ENCODE peak calls at places on chromosomes 12 and 14, in four cellular contexts. C, P, D and T are unnamed samples. For H3K9me3, the result is how much of the 10 kb centered on the place peaks cover.

GRCh38 chr14:23066855-23067744 is 9.8 kb upstream of the CDH24 start:
- DNase-seq in C (no peak), P (no peak), D (no peak), T (no peak)

GRCh38 chr12:110704750-110705149 is 15.8 kb upstream of the HVCN1 start:
- DNase-seq in C (no peak), P (peak), D (no peak), T (no peak)

GRCh38 chr12:13386269-13387039 is 189.9 kb downstream of the EMP1 start:
- DNase-seq in C (no peak), P (no peak), D (no peak), T (no peak)

GRCh38 chr14:30417999-30418398 is 141.0 kb upstream of the G2E3 start:
- DNase-seq in C (no peak), P (no peak), D (no peak), T (no peak)

GRCh38 chr12:92242917-92243316 is 97.3 kb upstream of the BTG1 start:
- DNase-seq in C (no peak), P (peak), D (no peak), T (no peak)

GRCh38 chr12:96427269-96427729 is 27.1 kb upstream of the CDK17 start:
- DNase-seq in C (peak), P (peak), D (no peak), T (peak)

GRCh38 chr14:58354817-58355216 is 40.9 kb upstream of the TOMM20L start:
- DNase-seq in C (no peak), P (no peak), D (no peak), T (no peak)

GRCh38 chr12:90368081-90368480 is 586.9 kb downstream of the CCER1 start:
- DNase-seq in C (no peak), P (no peak), D (no peak), T (no peak)

GRCh38 chr12:15558915-15559528 is 230.2 kb downstream of the EPS8 start:
- DNase-seq in C (no peak), P (no peak), D (no peak), T (no peak)

GRCh38 chr12:71125515-71125914 is 32.3 kb downstream of the TSPAN8 start:
- DNase-seq in C (no peak), P (no peak), D (no peak), T (no peak)

GRCh38 chr14:21039585-21040369 is 2.4 kb upstream of the RNASE7 start:
- DNase-seq in C (no peak), P (peak), D (peak), T (no peak)

GRCh38 chr12:47894068-47894467 is 10.7 kb downstream of the VDR start:
- DNase-seq in C (no peak), P (no peak), D (no peak), T (no peak)

GRCh38 chr12:124792961-124793441 is 70.7 kb downstream of the SCARB1 start:
- DNase-seq in C (no peak), P (no peak), D (no peak), T (no peak)

GRCh38 chr12:95836630-95837239 is 22.0 kb upstream of the SNRPF start:
- DNase-seq in C (no peak), P (peak), D (no peak), T (no peak)

GRCh38 chr12:52010152-52010622 is 3.4 kb downstream of the TAMALIN start:
- DNase-seq in C (peak), P (peak), D (no peak), T (no peak)

GRCh38 chr12:13152281-13152680 is 44.2 kb upstream of the EMP1 start:
- DNase-seq in C (peak), P (no peak), D (no peak), T (no peak)

GRCh38 chr14:60951781-60952435 is 29.0 kb downstream of the TRMT5 start:
- DNase-seq in C (no peak), P (no peak), D (no peak), T (no peak)

GRCh38 chr12:57389033-57389432 is 41.8 kb downstream of the R3HDM2 start:
- DNase-seq in C (no peak), P (no peak), D (no peak), T (peak)

GRCh38 chr14:64704743-64705405 is 650 bp downstream of the PLEKHG3 start:
- DNase-seq in C (peak), P (peak), D (no peak), T (no peak)

GRCh38 chr12:119195256-119195655 is 16.5 kb downstream of the HSPB8 start:
- DNase-seq in C (no peak), P (no peak), D (no peak), T (no peak)

GRCh38 chr14:72633551-72633950 is 260.4 kb downstream of the DPF3 start:
- DNase-seq in C (no peak), P (no peak), D (no peak), T (no peak)

GRCh38 chr12:9325513-9325912 is 117.3 kb upstream of the PZP start:
- DNase-seq in C (no peak), P (no peak), D (no peak), T (no peak)

GRCh38 chr14:85519661-85520305 is 10.2 kb upstream of the FLRT2 start:
- DNase-seq in C (no peak), P (no peak), D (no peak), T (no peak)

GRCh38 chr14:103576371-103577024 is 13.7 kb downstream of the COA8 start:
- DNase-seq in C (peak), P (peak), D (no peak), T (no peak)

GRCh38 chr14:20801726-20802125 is 918 bp downstream of the RNASE1 start:
- DNase-seq in C (no peak), P (peak), D (no peak), T (no peak)

GRCh38 chr14:61322011-61322798 is 826 bp downstream of the PRKCH start:
- DNase-seq in C (no peak), P (peak), D (no peak), T (no peak)

GRCh38 chr14:89065879-89066278 is 241.4 kb downstream of the TTC8 start:
- DNase-seq in C (no peak), P (no peak), D (no peak), T (no peak)

GRCh38 chr14:50920482-50921225 is 23.6 kb downstream of the PYGL start:
- DNase-seq in C (no peak), P (no peak), D (no peak), T (no peak)

GRCh38 chr12:30989754-30990153 is 63.2 kb downstream of the TSPAN11 start:
- DNase-seq in C (no peak), P (peak), D (no peak), T (no peak)

DNA sequence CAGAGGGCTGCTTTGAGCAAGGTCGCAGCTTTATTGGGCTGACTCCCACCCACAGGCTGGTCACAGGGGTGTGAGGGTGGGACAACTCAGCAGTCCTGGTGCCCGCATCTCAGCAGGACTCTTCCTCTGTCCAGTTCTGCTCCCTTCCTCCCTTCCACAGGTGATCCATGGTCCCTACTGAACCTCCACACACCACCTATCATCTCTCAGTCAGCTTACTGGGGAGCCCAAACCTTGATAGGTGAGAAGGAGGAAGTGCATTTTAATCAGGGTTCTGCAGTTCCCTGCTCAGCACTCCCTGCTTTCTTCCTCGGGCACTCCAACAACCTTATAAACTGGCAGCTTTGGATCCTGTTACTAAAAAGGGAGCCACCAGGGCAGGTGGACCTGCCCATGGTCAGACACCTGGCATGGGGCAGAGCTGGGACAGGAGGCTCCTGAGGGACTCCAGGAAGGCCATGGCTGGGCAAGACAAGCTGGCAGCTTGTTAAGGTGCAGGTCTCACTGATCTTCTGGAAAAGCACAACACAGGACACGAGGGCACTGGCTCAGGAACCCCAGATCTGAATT is 664.6 kb downstream of the BCL11B start:
- DNase-seq in C (no peak), P (no peak), D (no peak), T (no peak)
- H3K9me3 ChIP-seq in C (under half), P (under half), D (under half), T (under half)

GRCh38 chr14:34099630-34100029 is 148.8 kb upstream of the EGLN3 start:
- DNase-seq in C (no peak), P (no peak), D (no peak), T (no peak)
- H3K4me3 ChIP-seq in C (no peak), P (no peak), D (no peak), T (no peak)

GRCh38 chr12:28369483-28369882 is 179.2 kb downstream of the CCDC91 start:
- DNase-seq in C (no peak), P (no peak), D (no peak), T (no peak)
- H3K9me3 ChIP-seq in C (under half), P (under half), D (under half), T (under half)

DNA sequence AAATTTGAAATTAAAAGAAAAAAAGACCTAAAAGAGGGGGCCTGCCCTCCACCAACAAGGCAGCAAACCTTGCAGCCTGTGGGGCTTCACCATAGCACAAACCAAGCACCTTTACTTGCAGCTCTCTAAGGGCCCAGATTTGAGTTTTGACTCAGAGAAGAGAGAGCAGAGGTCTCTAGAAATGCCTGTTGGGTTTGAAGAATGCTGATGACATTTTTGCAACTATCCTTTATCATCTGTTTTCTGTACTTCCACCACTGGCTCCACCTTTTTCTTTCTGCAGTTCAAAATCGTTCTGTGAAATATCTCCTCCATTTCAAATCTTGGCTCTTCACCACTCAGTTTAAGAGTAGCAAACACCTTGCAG is 83.8 kb upstream of the HMGA2 start:
- DNase-seq in C (no peak), P (no peak), D (no peak), T (peak)
- H3K4me3 ChIP-seq in C (no peak), P (no peak), D (no peak), T (peak)

GRCh38 chr14:106070242-106070641 is 543.9 kb downstream of the TMEM121 start:
- DNase-seq in C (no peak), P (no peak), D (no peak), T (no peak)
- H3K9me3 ChIP-seq in C (under half), P (under half), D (under half), T (under half)

DNA sequence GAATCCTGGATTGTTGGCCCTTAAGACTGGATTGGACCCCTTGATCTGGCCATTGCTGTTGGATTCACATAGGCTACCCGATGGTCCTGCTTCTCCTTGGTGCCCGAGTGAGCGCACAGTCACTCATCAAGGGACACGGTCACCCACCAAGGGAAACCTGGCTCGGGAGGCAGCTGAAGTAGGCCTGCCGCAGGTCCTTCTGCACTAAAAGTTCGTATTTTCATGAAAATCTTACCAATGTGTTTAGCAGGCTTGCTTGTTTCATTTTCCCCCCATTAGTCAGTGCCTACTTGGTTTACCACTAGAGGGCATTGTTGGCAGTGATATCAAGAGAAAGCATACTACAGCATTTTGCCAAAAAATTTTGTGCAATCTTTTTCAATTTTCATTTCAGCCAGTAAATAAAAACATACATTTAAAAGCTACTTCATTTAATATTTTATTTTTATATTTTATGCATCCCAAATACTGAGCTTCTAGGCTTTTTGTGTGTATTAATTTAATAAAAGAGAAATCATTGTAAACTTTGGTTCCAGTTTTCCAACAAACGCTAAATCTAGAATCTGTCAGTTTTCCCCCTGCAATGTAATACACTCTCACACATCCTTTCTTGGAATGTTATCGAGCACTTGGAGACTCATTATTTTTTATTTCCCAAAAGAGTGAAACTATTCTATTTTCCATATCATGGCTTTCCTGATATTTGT is 116.7 kb downstream of the LMNTD1 start:
- DNase-seq in C (no peak), P (peak), D (peak), T (peak)
- H3K4me3 ChIP-seq in C (peak), P (no peak), D (no peak), T (peak)